ENCODE peak calls at places on chromosomes 7 and 10, in ten cellular contexts. P is cardiac fibroblast, L is Calu3, M is A549, Q is tibial nerve, A is MM.1S, N is HepG2, D is endothelial cell, V is GM23338, S is WERI-Rb-1. Y is an unnamed sample.

GRCh38 chr7:36190447-36191291 is 37.6 kb downstream of the EEPD1 start:
- DNase-seq in S (no peak), D (no peak), V (no peak), A (no peak), M (no peak), L (no peak), Q (no peak), N (no peak), P (no peak), Y (no peak)

GRCh38 chr10:78365711-78366110 is 332.0 kb downstream of the RPS24 start:
- DNase-seq in L (no peak), Q (no peak), N (no peak), P (no peak), A (no peak), V (no peak), M (no peak), S (no peak), D (no peak), Y (no peak)

GRCh38 chr10:23402856-23403255 is 36.0 kb upstream of the OTUD1 start:
- DNase-seq in V (no peak), D (no peak), A (no peak), N (no peak), S (no peak), Q (no peak), M (no peak), P (no peak), L (no peak), Y (no peak)

GRCh38 chr10:78618050-78618449 is 450.7 kb upstream of the ZMIZ1 start:
- DNase-seq in P (no peak), Q (no peak), M (no peak), A (no peak), V (no peak), S (no peak), N (no peak), L (no peak), D (no peak), Y (no peak)

GRCh38 chr10:50420166-50420565 is 168.8 kb upstream of the ASAH2 start:
- DNase-seq in P (peak), Q (no peak), L (no peak), V (no peak), N (no peak), M (no peak), A (no peak), D (no peak), S (no peak), Y (no peak)

GRCh38 chr7:51121945-51122425 is 194.6 kb downstream of the COBL start:
- DNase-seq in S (no peak), Q (no peak), V (peak), P (peak), N (no peak), M (no peak), A (no peak), L (no peak), D (peak), Y (no peak)

GRCh38 chr10:69089638-69090599 is 2.0 kb downstream of the SRGN start:
- DNase-seq in P (peak), N (no peak), Q (no peak), L (no peak), A (peak), M (no peak), S (no peak), V (no peak), D (no peak), Y (no peak)

GRCh38 chr7:81260152-81260551 is 341.3 kb upstream of the SEMA3C start:
- DNase-seq in M (no peak), A (no peak), L (no peak), V (no peak), P (no peak), Q (no peak), N (no peak), S (no peak), D (no peak), Y (no peak)

GRCh38 chr10:60963441-60964256 is 19.7 kb upstream of the RHOBTB1 start:
- DNase-seq in N (peak), D (no peak), M (no peak), Q (no peak), S (no peak), V (no peak), L (no peak), P (peak), A (no peak), Y (no peak)

GRCh38 chr7:11713352-11713751 is 118.6 kb downstream of the THSD7A start:
- DNase-seq in Q (no peak), D (no peak), P (no peak), M (no peak), N (no peak), V (no peak), A (no peak), L (no peak), S (no peak), Y (no peak)

DNA sequence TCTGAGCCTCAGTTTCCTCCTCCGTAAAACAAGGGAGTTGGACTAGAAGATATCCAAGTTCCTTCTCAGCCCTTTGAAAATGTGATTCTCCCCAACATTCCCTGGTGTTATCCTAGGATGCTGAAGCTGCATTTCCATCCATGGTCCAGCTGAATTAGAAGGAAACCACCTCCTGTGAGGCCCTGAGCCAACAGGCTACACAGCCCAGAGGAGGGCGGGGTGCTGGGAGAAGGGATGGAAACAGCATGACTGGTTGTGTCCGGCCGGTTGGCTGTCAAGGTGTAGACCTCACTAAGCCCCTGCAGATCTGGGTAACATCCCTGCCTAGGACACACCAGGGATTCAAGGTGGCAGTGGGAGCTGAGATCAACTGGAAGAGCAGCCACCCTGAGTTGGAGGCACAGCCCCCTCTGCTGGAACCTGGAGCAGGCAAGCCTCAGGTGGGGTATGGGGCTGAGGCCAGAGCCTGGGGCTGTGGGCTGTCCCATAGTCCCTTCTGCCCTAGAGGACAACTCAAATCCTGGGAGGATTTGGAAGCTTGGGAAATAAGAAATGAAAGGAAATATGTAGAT is 72.0 kb downstream of the PAX2 start:
- DNase-seq in M (no peak), S (peak), P (no peak), L (no peak), Q (no peak), N (no peak), A (no peak), V (peak), D (peak), Y (no peak)
- TF ChIP-seq CTCF in M (no peak), S (peak), P (no peak), L (no peak), Q (no peak), N (peak), A (peak), V (peak), D (no peak), Y (no peak)

DNA sequence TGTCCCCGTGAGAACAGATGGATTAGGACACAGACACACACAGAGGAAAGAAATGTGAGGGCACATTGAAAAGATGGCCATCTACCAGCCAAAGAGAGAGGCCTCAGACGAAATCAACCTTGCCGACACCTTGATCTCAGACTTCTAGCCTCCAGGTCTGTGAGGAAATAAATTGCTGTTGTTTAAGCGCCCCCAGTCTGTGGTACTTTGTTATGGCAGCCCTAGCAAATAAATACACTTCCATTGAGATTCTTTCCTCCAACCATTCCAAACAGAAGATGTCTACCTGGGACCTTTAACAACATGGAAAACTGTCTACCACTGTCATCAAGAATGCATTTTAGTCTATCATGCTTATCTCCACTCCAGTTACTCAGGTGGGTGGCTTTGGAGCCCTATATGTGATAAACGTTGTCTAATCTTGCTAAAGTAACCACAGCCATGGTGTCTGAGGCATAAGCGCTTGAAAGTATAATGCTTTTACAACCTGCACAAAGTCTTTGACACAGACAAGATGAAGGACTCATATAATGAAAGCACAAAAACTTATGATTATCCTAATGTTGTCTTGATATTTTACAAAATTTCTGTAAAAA is 244.3 kb downstream of the MTERF1 start:
- DNase-seq in V (peak), A (peak), N (peak), D (peak), S (peak), L (peak), P (peak), M (no peak), Q (peak), Y (no peak)
- TF ChIP-seq CTCF in V (peak), A (peak), N (peak), D (peak), S (peak), L (peak), P (peak), M (peak), Q (peak), Y (peak)

GRCh38 chr7:63117-63480 is 129.3 kb upstream of the FAM20C start:
- DNase-seq in D (no peak), A (no peak), L (no peak), Q (no peak), P (no peak), V (no peak), S (no peak), N (no peak), M (no peak), Y (no peak)

GRCh38 chr7:64799-65430 is 127.5 kb upstream of the FAM20C start:
- DNase-seq in S (no peak), A (no peak), D (no peak), M (no peak), N (no peak), P (peak), V (no peak), L (no peak), Q (no peak), Y (no peak)

GRCh38 chr7:65554-65953 is 126.8 kb upstream of the FAM20C start:
- DNase-seq in M (no peak), S (peak), L (no peak), D (no peak), V (no peak), N (no peak), P (peak), Q (no peak), A (no peak), Y (no peak)

GRCh38 chr7:63521-64021 is 128.8 kb upstream of the FAM20C start:
- DNase-seq in S (no peak), V (no peak), P (no peak), L (no peak), D (no peak), N (no peak), A (no peak), M (no peak), Q (no peak), Y (no peak)

DNA sequence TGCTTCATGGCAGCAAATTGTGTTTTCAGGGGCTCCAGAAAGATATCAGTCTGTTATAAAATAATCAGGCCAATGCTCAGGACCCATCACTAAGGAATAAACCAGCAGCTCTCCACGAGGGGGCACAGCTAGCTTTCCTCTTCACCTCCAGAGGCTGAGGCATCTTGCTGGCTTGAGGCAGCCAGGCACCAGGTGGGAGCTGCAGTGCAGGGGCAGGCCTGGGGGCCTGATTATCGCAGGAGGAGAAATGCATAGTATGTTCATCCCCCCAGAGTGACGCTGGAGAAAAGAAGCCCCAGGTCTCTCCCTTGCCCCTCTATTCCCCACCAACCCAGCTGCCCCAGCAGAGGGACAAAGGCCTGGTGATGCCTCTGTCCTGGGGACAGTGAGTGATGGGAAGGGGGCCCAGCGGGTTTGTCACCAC is 128.3 kb upstream of the FAM20C start:
- DNase-seq in S (peak), A (no peak), P (peak), V (peak), L (peak), M (peak), Q (peak), N (peak), D (peak), Y (no peak)
- TF ChIP-seq CTCF in S (peak), A (no peak), P (peak), V (peak), L (peak), M (peak), Q (peak), N (peak), D (no peak), Y (peak)

DNA sequence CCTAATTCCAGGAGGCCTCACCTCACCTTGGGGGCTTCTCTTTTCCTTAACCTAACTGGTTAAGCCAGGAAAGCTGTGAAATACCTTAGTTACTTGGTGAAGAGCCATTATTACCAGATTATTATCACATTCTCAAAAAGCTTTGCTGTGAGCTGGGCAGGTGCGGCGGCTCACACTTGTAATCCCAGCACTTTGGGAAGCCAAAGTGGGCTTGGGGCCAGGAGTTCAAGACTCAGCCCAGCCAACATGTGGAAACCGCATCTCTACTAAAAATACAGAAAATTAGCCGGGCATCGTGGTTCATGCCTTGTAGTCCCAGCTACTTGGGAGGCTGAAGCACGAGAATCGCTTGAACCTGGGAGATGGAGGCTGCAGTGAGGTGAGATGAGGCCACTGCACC is 102.4 kb upstream of the KLF6 start:
- DNase-seq in P (no peak), M (no peak), L (no peak), A (no peak), V (no peak), N (no peak), Q (no peak), S (no peak), D (no peak), Y (no peak)
- TF ChIP-seq CTCF in P (no peak), M (no peak), L (no peak), A (no peak), V (no peak), N (no peak), Q (no peak), S (no peak), D (no peak), Y (no peak)

GRCh38 chr7:25632616-25633015 is 404.3 kb upstream of the NPVF start:
- DNase-seq in D (no peak), N (no peak), V (no peak), M (no peak), L (no peak), A (no peak), S (no peak), P (no peak), Q (no peak), Y (no peak)

GRCh38 chr7:25636871-25637283 is 408.6 kb upstream of the NPVF start:
- DNase-seq in Q (no peak), P (no peak), V (no peak), M (no peak), D (no peak), S (no peak), L (no peak), A (no peak), N (no peak), Y (no peak)

GRCh38 chr7:25636168-25636567 is 407.9 kb upstream of the NPVF start:
- DNase-seq in D (no peak), M (no peak), N (no peak), P (no peak), A (no peak), S (no peak), V (no peak), Q (no peak), L (no peak), Y (no peak)

GRCh38 chr7:25638042-25638441 is 409.8 kb upstream of the NPVF start:
- DNase-seq in A (no peak), P (no peak), D (no peak), M (no peak), Q (peak), N (no peak), V (no peak), S (no peak), L (no peak), Y (no peak)

GRCh38 chr7:25633420-25633819 is 405.1 kb upstream of the NPVF start:
- DNase-seq in A (no peak), L (no peak), N (no peak), P (no peak), V (no peak), S (no peak), M (no peak), D (no peak), Q (no peak), Y (no peak)
- TF ChIP-seq CTCF in A (no peak), L (no peak), N (no peak), P (no peak), V (no peak), S (no peak), M (no peak), D (no peak), Q (no peak), Y (no peak)

Y was measured in GM10248.